ENCODE peak calls at places on chromosomes 5 and 9, in five cellular contexts. R is H1, E is GM12878, P is SK-N-SH, Z is K562. Y is an unnamed sample.

GRCh38 chr5:64749385-64749784 is 19.1 kb downstream of the SREK1IP1 start:
- DNase-seq in R (no peak), E (no peak), P (no peak), Z (no peak), Y (no peak)

GRCh38 chr9:119009253-119009652 is 360.0 kb downstream of the BRINP1 start:
- DNase-seq in R (no peak), E (no peak), P (no peak), Z (no peak), Y (no peak)

GRCh38 chr9:123346826-123347225 is 9.2 kb upstream of the CRB2 start:
- DNase-seq in R (no peak), E (no peak), P (no peak), Z (no peak), Y (no peak)

GRCh38 chr5:124806857-124807196 is 60.4 kb upstream of the ZNF608 start:
- DNase-seq in R (no peak), E (no peak), P (no peak), Z (no peak), Y (no peak)

GRCh38 chr9:127778280-127779135 is at the start of gene SH2D3C:
- DNase-seq in R (no peak), E (no peak), P (no peak), Z (peak), Y (no peak)

GRCh38 chr9:135400496-135400895 is 79.1 kb upstream of the PPP1R26 start:
- DNase-seq in R (no peak), E (no peak), P (no peak), Z (no peak), Y (no peak)

GRCh38 chr5:154118832-154119442 is 71.6 kb upstream of the GALNT10 start:
- DNase-seq in R (no peak), E (no peak), P (no peak), Z (no peak), Y (no peak)

GRCh38 chr5:36602711-36603321 is 3.6 kb upstream of the SLC1A3 start:
- DNase-seq in R (no peak), E (no peak), P (no peak), Z (no peak), Y (no peak)

GRCh38 chr5:312845-313244 is 8.7 kb upstream of the AHRR start:
- DNase-seq in R (no peak), E (no peak), P (no peak), Z (no peak), Y (no peak)

GRCh38 chr5:9776525-9776924 is 146.4 kb upstream of the TAS2R1 start:
- DNase-seq in R (no peak), E (no peak), P (no peak), Z (no peak), Y (no peak)

GRCh38 chr5:177300236-177300880 is 3.2 kb downstream of the RAB24 start:
- DNase-seq in R (no peak), E (peak), P (no peak), Z (peak), Y (no peak)

GRCh38 chr5:178859625-178860521 is at the start of gene ZNF354B:
- DNase-seq in R (peak), E (peak), P (peak), Z (peak), Y (peak)

GRCh38 chr5:39622281-39622680 is 197.5 kb upstream of the DAB2 start:
- DNase-seq in R (no peak), E (no peak), P (no peak), Z (no peak), Y (no peak)

GRCh38 chr5:113170707-113171106 is 194.1 kb downstream of the DCP2 start:
- DNase-seq in R (peak), E (no peak), P (no peak), Z (no peak), Y (no peak)

GRCh38 chr9:84782228-84782866 is 112.8 kb downstream of the NTRK2 start:
- DNase-seq in R (no peak), E (no peak), P (no peak), Z (no peak), Y (no peak)

GRCh38 chr5:124583469-124584350 is 162.7 kb downstream of the ZNF608 start:
- DNase-seq in R (no peak), E (peak), P (no peak), Z (peak), Y (peak)

GRCh38 chr5:74510476-74510875 is 130.1 kb downstream of the ENC1 start:
- DNase-seq in R (no peak), E (no peak), P (no peak), Z (no peak), Y (no peak)

GRCh38 chr5:78886650-78887230 is 98.4 kb downstream of the ARSB start:
- DNase-seq in R (no peak), E (no peak), P (peak), Z (peak), Y (no peak)

GRCh38 chr5:153619706-153620105 is 129.2 kb downstream of the GRIA1 start:
- DNase-seq in R (no peak), E (no peak), P (no peak), Z (no peak), Y (no peak)

GRCh38 chr9:136137321-136138054 is 18.8 kb upstream of the TMEM250 start:
- DNase-seq in R (no peak), E (no peak), P (peak), Z (no peak), Y (peak)

GRCh38 chr9:134225186-134225585 is 60.8 kb upstream of the RNU6ATAC start:
- DNase-seq in R (no peak), E (no peak), P (no peak), Z (no peak), Y (no peak)

GRCh38 chr9:33198163-33198562 is 31.0 kb upstream of the B4GALT1 start:
- DNase-seq in R (no peak), E (no peak), P (no peak), Z (no peak), Y (no peak)

GRCh38 chr5:92309336-92309991 is 926.3 kb upstream of the ARRDC3 start:
- DNase-seq in R (no peak), E (no peak), P (peak), Z (peak), Y (peak)

GRCh38 chr9:86856259-86856658 is 91.0 kb downstream of the GAS1 start:
- DNase-seq in R (no peak), E (no peak), P (no peak), Z (peak), Y (no peak)

GRCh38 chr5:167064199-167064811 is 1227.1 kb upstream of the WWC1 start:
- DNase-seq in R (no peak), E (no peak), P (no peak), Z (no peak), Y (no peak)

GRCh38 chr9:122226758-122227575 is 1.8 kb downstream of the LHX6 start:
- DNase-seq in R (peak), E (no peak), P (peak), Z (no peak), Y (no peak)

GRCh38 chr5:72895758-72896157 is 60.1 kb upstream of the FCHO2 start:
- DNase-seq in R (no peak), E (no peak), P (no peak), Z (no peak), Y (no peak)

GRCh38 chr5:83469075-83469474 is 2.5 kb upstream of the VCAN start:
- DNase-seq in R (no peak), E (no peak), P (peak), Z (no peak), Y (no peak)

GRCh38 chr5:79567926-79568549 is 44.2 kb upstream of the TENT2 start:
- DNase-seq in R (no peak), E (no peak), P (no peak), Z (no peak), Y (no peak)

GRCh38 chr5:91885291-91886265 is 502.5 kb upstream of the ARRDC3 start:
- DNase-seq in R (no peak), E (no peak), P (no peak), Z (no peak), Y (no peak)

GRCh38 chr5:141934099-141934844 is 10.6 kb downstream of the DELE1 start:
- DNase-seq in R (no peak), E (no peak), P (peak), Z (peak), Y (no peak)

GRCh38 chr5:141933151-141933550 is 9.5 kb downstream of the DELE1 start:
- DNase-seq in R (no peak), E (no peak), P (no peak), Z (no peak), Y (no peak)

GRCh38 chr5:141940695-141941271 is 17.1 kb downstream of the DELE1 start:
- DNase-seq in R (no peak), E (no peak), P (no peak), Z (peak), Y (no peak)

GRCh38 chr5:141941307-141941706 is 16.7 kb downstream of the PCDH12 start:
- DNase-seq in R (no peak), E (no peak), P (no peak), Z (no peak), Y (no peak)

DNA sequence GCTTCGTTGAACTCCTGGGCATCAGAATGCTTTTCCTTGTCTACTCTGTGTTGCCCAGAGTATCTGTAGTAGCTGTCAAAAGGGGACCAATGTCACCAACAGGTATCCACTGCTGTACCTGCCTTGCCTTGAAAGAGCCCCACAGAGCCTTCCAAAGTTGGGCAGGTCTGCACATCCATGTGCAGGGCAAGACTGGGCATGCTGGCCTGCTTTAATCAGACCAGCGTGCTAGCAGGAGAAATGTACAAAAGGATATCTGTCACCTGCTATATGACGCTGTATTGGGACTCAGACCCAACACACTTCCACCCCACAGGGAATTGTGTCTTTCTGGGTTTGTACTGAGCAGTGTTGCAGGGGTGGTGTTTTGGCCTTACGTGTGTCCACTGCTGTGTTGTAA is 11.9 kb downstream of the DELE1 start:
- DNase-seq in R (no peak), E (no peak), P (no peak), Z (no peak), Y (no peak)
- TF ChIP-seq EP300 in R (no peak), E (no peak), P (no peak), Z (no peak), Y (no peak)

GRCh38 chr9:125295642-125296041 is 34.0 kb downstream of the GAPVD1 start:
- DNase-seq in R (no peak), E (no peak), P (no peak), Z (no peak), Y (no peak)
- TF ChIP-seq JUND in R (no peak), E (no peak), P (no peak), Z (no peak), Y (no peak)

GRCh38 chr9:129383005-129383414 is 204.9 kb upstream of the IER5L start:
- DNase-seq in R (no peak), E (no peak), P (peak), Z (no peak), Y (no peak)
- TF ChIP-seq EP300 in R (no peak), E (no peak), P (no peak), Z (no peak), Y (no peak)

GRCh38 chr9:126062158-126062929 is 264.3 kb upstream of the MVB12B start:
- DNase-seq in R (no peak), E (no peak), P (no peak), Z (no peak), Y (no peak)
- TF ChIP-seq JUND in R (no peak), E (no peak), P (no peak), Z (no peak), Y (no peak)

GRCh38 chr5:31851290-31851689 is 212.4 kb downstream of the PDZD2 start:
- DNase-seq in R (no peak), E (no peak), P (peak), Z (no peak), Y (no peak)
- TF ChIP-seq EP300 in R (no peak), E (no peak), P (no peak), Z (no peak), Y (no peak)

DNA sequence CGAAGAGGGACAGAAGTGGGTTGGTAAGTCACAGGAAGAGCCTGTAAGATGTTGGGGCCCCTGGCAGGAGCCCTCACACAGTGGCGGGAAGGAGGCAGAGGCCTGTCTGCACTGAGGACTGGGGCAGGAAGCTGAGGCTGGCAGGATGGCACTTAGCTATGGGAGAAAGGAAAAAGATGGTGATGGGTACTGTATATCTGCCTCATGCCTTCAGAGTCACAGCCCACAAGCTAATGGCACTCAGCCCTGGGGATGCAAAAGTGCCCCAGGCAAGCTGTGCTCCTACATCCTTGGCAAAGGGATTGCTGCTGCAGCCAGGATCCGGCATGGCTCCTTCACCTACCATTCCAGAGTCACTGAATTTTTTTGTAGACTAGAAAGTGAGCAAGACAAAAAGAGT is 8.8 kb downstream of the ACSL6 start:
- DNase-seq in R (no peak), E (no peak), P (no peak), Z (no peak), Y (no peak)
- TF ChIP-seq JUND in R (no peak), E (no peak), P (no peak), Z (no peak), Y (no peak)

DNA sequence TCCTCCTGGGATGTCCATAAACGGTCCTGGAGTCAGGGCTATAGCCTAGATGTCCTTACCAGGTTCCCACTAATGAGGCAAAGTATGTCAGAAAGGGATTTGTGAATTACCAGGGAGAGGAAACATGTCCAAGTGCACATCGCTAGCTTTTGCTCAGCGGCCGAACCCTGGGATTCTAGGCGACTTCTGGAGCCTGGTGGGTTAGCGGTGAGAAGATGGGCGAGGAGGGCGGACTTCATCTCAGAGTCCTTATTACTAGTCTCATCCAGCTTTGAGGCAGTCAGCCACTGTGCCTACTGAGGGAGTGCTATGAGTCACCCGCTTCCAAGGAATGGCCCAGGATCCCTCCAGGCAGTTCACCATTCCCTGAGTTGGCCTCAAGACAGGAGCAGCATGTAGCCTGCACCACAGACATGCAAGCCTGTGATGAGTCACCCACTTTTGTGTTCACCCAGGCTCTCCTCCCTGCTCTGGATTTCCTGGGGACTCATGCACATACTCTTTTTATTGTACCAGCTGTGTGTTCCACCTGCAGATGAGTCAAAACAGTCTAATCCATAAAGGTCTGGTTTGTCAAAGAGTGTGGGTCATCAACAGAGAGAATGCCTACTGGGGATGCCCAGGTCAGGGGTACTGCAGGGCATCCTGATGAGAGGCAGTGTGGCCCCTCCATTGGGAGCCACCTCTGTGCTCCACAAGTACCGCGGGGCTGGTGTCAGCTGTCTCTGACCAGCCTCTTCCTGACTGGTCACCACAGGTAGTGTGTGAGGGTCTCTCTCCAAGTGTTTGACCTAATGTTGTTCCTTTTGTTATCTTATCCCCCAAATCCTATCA is 20.2 kb downstream of the SLC22A5 start:
- DNase-seq in R (no peak), E (no peak), P (no peak), Z (no peak), Y (no peak)
- TF ChIP-seq EP300 in R (no peak), E (no peak), P (peak), Z (no peak), Y (no peak)

GRCh38 chr9:108650826-108651225 is 205.0 kb downstream of the ACTL7B start:
- DNase-seq in R (no peak), E (no peak), P (no peak), Z (no peak), Y (no peak)

GRCh38 chr9:108639736-108640135 is 216.1 kb downstream of the ACTL7B start:
- DNase-seq in R (no peak), E (no peak), P (no peak), Z (no peak), Y (no peak)

GRCh38 chr9:108643756-108644510 is 211.9 kb downstream of the ACTL7B start:
- DNase-seq in R (no peak), E (no peak), P (no peak), Z (no peak), Y (no peak)

GRCh38 chr9:108640211-108640610 is 215.6 kb downstream of the ACTL7B start:
- DNase-seq in R (no peak), E (no peak), P (no peak), Z (no peak), Y (no peak)

GRCh38 chr9:108645520-108645919 is 210.3 kb downstream of the ACTL7B start:
- DNase-seq in R (no peak), E (no peak), P (no peak), Z (no peak), Y (no peak)
- TF ChIP-seq JUND in R (no peak), E (no peak), P (no peak), Z (no peak), Y (no peak)

DNA sequence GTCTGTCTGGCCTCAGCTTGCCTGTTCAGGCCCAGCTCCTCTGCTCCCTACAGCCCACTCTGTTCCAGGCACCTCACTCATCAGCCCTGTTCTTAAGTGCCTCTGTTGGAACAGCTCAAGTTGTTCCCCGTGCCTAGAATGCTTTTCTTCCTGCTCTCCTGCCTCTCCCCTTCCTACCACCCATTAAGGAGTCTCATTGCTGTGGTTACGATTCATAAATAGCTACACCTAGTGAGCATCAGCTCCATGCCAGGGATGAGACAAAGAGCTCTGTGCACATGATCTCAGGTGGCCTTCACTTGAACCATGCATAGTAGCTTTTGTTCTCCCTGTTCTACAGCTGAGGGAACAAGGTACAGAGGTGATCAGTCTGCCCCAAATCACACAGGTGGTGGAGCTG is 54.3 kb downstream of the PSD2 start:
- DNase-seq in R (no peak), E (no peak), P (no peak), Z (no peak), Y (no peak)
- TF ChIP-seq EP300 in R (no peak), E (no peak), P (no peak), Z (no peak), Y (no peak)

Y was measured in HepG2.